ENCODE peak calls at places on chromosome 21, in four cellular contexts. D is endothelial cell; P is stimulated activated CD4-positive, alpha-beta T cell treated with anti-CD3 and anti-CD28 coated beads, Interleukin-1b, Interleukin-23, amount 100 ng/mL, for 1 hour; O is AG04450. X is an unnamed sample.

GRCh38 chr21:42873096-42873495 is 6.2 kb downstream of the WDR4 start:
- DNase-seq in D (no peak), P (no peak), O (no peak), X (no peak)

GRCh38 chr21:44539031-44539430 is 964 bp downstream of the KRTAP10-1 start:
- DNase-seq in D (no peak), P (no peak), O (no peak), X (no peak)

GRCh38 chr21:44649701-44650100 is 3.5 kb downstream of the KRTAP10-11 start:
- DNase-seq in D (no peak), P (no peak), O (no peak), X (no peak)

GRCh38 chr21:45525910-45526306 is 16.3 kb downstream of the SLC19A1 start:
- DNase-seq in D (no peak), P (no peak), O (no peak), X (peak)

GRCh38 chr21:45029298-45029967 is 44.9 kb upstream of the ADARB1 start:
- DNase-seq in D (no peak), P (no peak), O (no peak), X (peak)

GRCh38 chr21:44907966-44908364 is 12.7 kb downstream of the ITGB2 start:
- DNase-seq in D (no peak), P (no peak), O (no peak), X (no peak)

GRCh38 chr21:34219334-34220020 is 144.3 kb upstream of the KCNE2 start:
- DNase-seq in D (no peak), P (no peak), O (no peak), X (no peak)

GRCh38 chr21:35014302-35015044 is 34.6 kb downstream of the RUNX1 start:
- DNase-seq in D (no peak), P (no peak), O (no peak), X (no peak)

GRCh38 chr21:45600248-45600647 is 43.3 kb upstream of the PCBP3 start:
- DNase-seq in D (no peak), P (no peak), O (no peak), X (peak)

X was measured in suprapubic skin.